ENCODE peak calls at places on chromosomes 2 and 18, in six cellular contexts. One of them, this sample, is unnamed.
A peak's percentile ranks its signal among the peaks of the same experiment; 100 is the strongest.

GRCh38 chr2:66929632-66930385 is 467.3 kb upstream of the ETAA1 start:
- DNase-seq in globus pallidus: no peak
- DNase-seq in KG1: no peak
- DNase-seq in psoas muscle: peak; percentile 38
- DNase-seq in substantia nigra: peak; percentile 11
- DNase-seq in iPS-NIHi11: peak; percentile 22
- DNase-seq in this sample: no peak

GRCh38 chr18:46250084-46250811 is 146.1 kb downstream of the HAUS1 start:
- DNase-seq in globus pallidus: peak; percentile 43
- DNase-seq in KG1: peak; percentile 50
- DNase-seq in substantia nigra: no peak
- DNase-seq in psoas muscle: no peak
- DNase-seq in iPS-NIHi11: peak; percentile 42
- DNase-seq in this sample: no peak

GRCh38 chr2:97857553-97857952 is 138.2 kb downstream of the TMEM131 start:
- DNase-seq in psoas muscle: no peak
- DNase-seq in iPS-NIHi11: no peak
- DNase-seq in substantia nigra: no peak
- DNase-seq in globus pallidus: no peak
- DNase-seq in KG1: no peak
- DNase-seq in this sample: no peak

GRCh38 chr18:10481831-10482230 is 27.4 kb downstream of the APCDD1 start:
- DNase-seq in psoas muscle: no peak
- DNase-seq in substantia nigra: no peak
- DNase-seq in globus pallidus: no peak
- DNase-seq in iPS-NIHi11: peak; percentile 27
- DNase-seq in KG1: no peak
- DNase-seq in this sample: no peak

GRCh38 chr2:189580662-189581353 is at the start of gene SLC40A1:
- DNase-seq in globus pallidus: peak; percentile 57
- DNase-seq in KG1: no peak
- DNase-seq in psoas muscle: peak; percentile 92
- DNase-seq in iPS-NIHi11: peak; percentile 82
- DNase-seq in substantia nigra: peak; percentile 73
- DNase-seq in this sample: peak; percentile 59

GRCh38 chr2:62197017-62197586 is 1.2 kb downstream of the B3GNT2 start:
- DNase-seq in substantia nigra: no peak
- DNase-seq in KG1: no peak
- DNase-seq in psoas muscle: no peak
- DNase-seq in iPS-NIHi11: no peak
- DNase-seq in globus pallidus: peak; percentile 26
- DNase-seq in this sample: no peak

GRCh38 chr18:79572848-79573451 is 106.7 kb upstream of the CTDP1 start:
- DNase-seq in iPS-NIHi11: no peak
- DNase-seq in psoas muscle: peak; percentile 20
- DNase-seq in globus pallidus: no peak
- DNase-seq in substantia nigra: no peak
- DNase-seq in KG1: no peak
- DNase-seq in this sample: no peak

GRCh38 chr18:50590625-50591024 is 30.7 kb downstream of the MAPK4 start:
- DNase-seq in psoas muscle: no peak
- DNase-seq in KG1: no peak
- DNase-seq in iPS-NIHi11: no peak
- DNase-seq in globus pallidus: no peak
- DNase-seq in substantia nigra: no peak
- DNase-seq in this sample: no peak

GRCh38 chr2:164711246-164712138 is 90.2 kb upstream of the GRB14 start:
- DNase-seq in psoas muscle: no peak
- DNase-seq in globus pallidus: no peak
- DNase-seq in iPS-NIHi11: no peak
- DNase-seq in substantia nigra: no peak
- DNase-seq in KG1: no peak
- DNase-seq in this sample: no peak

GRCh38 chr2:20534913-20535801 is 88.3 kb downstream of the RHOB start:
- DNase-seq in KG1: no peak
- DNase-seq in psoas muscle: peak; percentile 88
- DNase-seq in substantia nigra: no peak
- DNase-seq in globus pallidus: no peak
- DNase-seq in iPS-NIHi11: no peak
- DNase-seq in this sample: no peak

GRCh38 chr2:156321243-156321904 is 11.1 kb downstream of the NR4A2 start:
- DNase-seq in KG1: no peak
- DNase-seq in substantia nigra: no peak
- DNase-seq in psoas muscle: peak; percentile 55
- DNase-seq in iPS-NIHi11: no peak
- DNase-seq in globus pallidus: no peak
- DNase-seq in this sample: no peak

GRCh38 chr2:100673691-100674485 is 111.1 kb downstream of the PDCL3 start:
- DNase-seq in globus pallidus: no peak
- DNase-seq in KG1: no peak
- DNase-seq in substantia nigra: no peak
- DNase-seq in iPS-NIHi11: no peak
- DNase-seq in psoas muscle: no peak
- DNase-seq in this sample: no peak

GRCh38 chr2:195543902-195544894 is 112.8 kb upstream of the SLC39A10 start:
- DNase-seq in KG1: no peak
- DNase-seq in substantia nigra: no peak
- DNase-seq in psoas muscle: no peak
- DNase-seq in globus pallidus: no peak
- DNase-seq in iPS-NIHi11: no peak
- DNase-seq in this sample: no peak

GRCh38 chr2:225122007-225122406 is 79.7 kb upstream of the DOCK10 start:
- DNase-seq in KG1: no peak
- DNase-seq in psoas muscle: no peak
- DNase-seq in substantia nigra: no peak
- DNase-seq in globus pallidus: no peak
- DNase-seq in iPS-NIHi11: no peak
- DNase-seq in this sample: no peak

GRCh38 chr18:54950221-54950620 is 9.0 kb downstream of the CCDC68 start:
- DNase-seq in iPS-NIHi11: no peak
- DNase-seq in substantia nigra: no peak
- DNase-seq in globus pallidus: no peak
- DNase-seq in psoas muscle: no peak
- DNase-seq in KG1: no peak
- DNase-seq in this sample: no peak

GRCh38 chr2:49248506-49248905 is 94.2 kb upstream of the FSHR start:
- DNase-seq in globus pallidus: no peak
- DNase-seq in KG1: no peak
- DNase-seq in iPS-NIHi11: no peak
- DNase-seq in psoas muscle: no peak
- DNase-seq in substantia nigra: no peak
- DNase-seq in this sample: no peak

GRCh38 chr2:80302001-80302464 is 2.5 kb downstream of the LRRTM1 start:
- DNase-seq in KG1: no peak
- DNase-seq in substantia nigra: no peak
- DNase-seq in psoas muscle: no peak
- DNase-seq in globus pallidus: no peak
- DNase-seq in iPS-NIHi11: peak; percentile 10
- DNase-seq in this sample: no peak

GRCh38 chr2:202408546-202409140 is 32.5 kb downstream of the BMPR2 start:
- DNase-seq in psoas muscle: no peak
- DNase-seq in iPS-NIHi11: no peak
- DNase-seq in substantia nigra: no peak
- DNase-seq in globus pallidus: no peak
- DNase-seq in KG1: no peak
- DNase-seq in this sample: no peak

GRCh38 chr2:174344716-174345472 is 10.1 kb downstream of the SP9 start:
- DNase-seq in globus pallidus: no peak
- DNase-seq in KG1: no peak
- DNase-seq in iPS-NIHi11: no peak
- DNase-seq in psoas muscle: no peak
- DNase-seq in substantia nigra: no peak
- DNase-seq in this sample: no peak

GRCh38 chr2:29561241-29562027 is 360.0 kb downstream of the ALK start:
- DNase-seq in KG1: no peak
- DNase-seq in globus pallidus: no peak
- DNase-seq in psoas muscle: no peak
- DNase-seq in iPS-NIHi11: no peak
- DNase-seq in substantia nigra: no peak
- DNase-seq in this sample: no peak

GRCh38 chr2:235638541-235639192 is 144.8 kb downstream of the AGAP1 start:
- DNase-seq in substantia nigra: peak; percentile 73
- DNase-seq in KG1: no peak
- DNase-seq in iPS-NIHi11: no peak
- DNase-seq in globus pallidus: peak; percentile 92
- DNase-seq in psoas muscle: peak; percentile 46
- DNase-seq in this sample: no peak

GRCh38 chr2:128797092-128797491 is 478.4 kb upstream of the HS6ST1 start:
- DNase-seq in globus pallidus: no peak
- DNase-seq in iPS-NIHi11: no peak
- DNase-seq in KG1: no peak
- DNase-seq in psoas muscle: no peak
- DNase-seq in substantia nigra: no peak
- DNase-seq in this sample: no peak

GRCh38 chr2:226838758-226839555 is 3.1 kb downstream of the RHBDD1 start:
- DNase-seq in KG1: no peak
- DNase-seq in globus pallidus: no peak
- DNase-seq in iPS-NIHi11: no peak
- DNase-seq in substantia nigra: no peak
- DNase-seq in psoas muscle: no peak
- DNase-seq in this sample: no peak

GRCh38 chr2:45780541-45781463 is 129.3 kb downstream of the PRKCE start:
- DNase-seq in psoas muscle: no peak
- DNase-seq in globus pallidus: no peak
- DNase-seq in substantia nigra: no peak
- DNase-seq in iPS-NIHi11: no peak
- DNase-seq in KG1: no peak
- DNase-seq in this sample: no peak

GRCh38 chr2:63842149-63843061 is 709 bp downstream of the UGP2 start:
- DNase-seq in globus pallidus: peak; percentile 50
- DNase-seq in iPS-NIHi11: no peak
- DNase-seq in KG1: peak; percentile 47
- DNase-seq in psoas muscle: peak; percentile 76
- DNase-seq in substantia nigra: no peak
- DNase-seq in this sample: no peak

GRCh38 chr2:177332041-177332991 is 60.3 kb upstream of the AGPS start:
- DNase-seq in globus pallidus: peak; percentile 87
- DNase-seq in substantia nigra: peak; percentile 12
- DNase-seq in iPS-NIHi11: peak; percentile 59
- DNase-seq in KG1: peak; percentile 39
- DNase-seq in psoas muscle: peak; percentile 54
- DNase-seq in this sample: peak; percentile 53

GRCh38 chr2:233430091-233430490 is 75.8 kb downstream of the DGKD start:
- DNase-seq in KG1: no peak
- DNase-seq in globus pallidus: no peak
- DNase-seq in iPS-NIHi11: no peak
- DNase-seq in substantia nigra: no peak
- DNase-seq in psoas muscle: no peak
- DNase-seq in this sample: no peak

GRCh38 chr18:11089931-11090715 is 59.2 kb downstream of the PIEZO2 start:
- DNase-seq in globus pallidus: no peak
- DNase-seq in substantia nigra: no peak
- DNase-seq in psoas muscle: no peak
- DNase-seq in KG1: peak; percentile 48
- DNase-seq in iPS-NIHi11: no peak
- DNase-seq in this sample: no peak

GRCh38 chr2:182636694-182637093 is 79.4 kb upstream of the DNAJC10 start:
- DNase-seq in KG1: no peak
- DNase-seq in iPS-NIHi11: no peak
- DNase-seq in substantia nigra: no peak
- DNase-seq in psoas muscle: no peak
- DNase-seq in globus pallidus: no peak
- DNase-seq in this sample: no peak

GRCh38 chr2:216519154-216519762 is 20.6 kb downstream of the RPL37A start:
- DNase-seq in globus pallidus: peak; percentile 76
- DNase-seq in iPS-NIHi11: peak; percentile 80
- DNase-seq in psoas muscle: no peak
- DNase-seq in substantia nigra: peak; percentile 7
- DNase-seq in KG1: peak; percentile 62
- DNase-seq in this sample: peak; percentile 64

GRCh38 chr2:176172748-176173586 is 15.5 kb upstream of the HOXD1 start:
- DNase-seq in iPS-NIHi11: no peak
- DNase-seq in KG1: no peak
- DNase-seq in globus pallidus: no peak
- DNase-seq in psoas muscle: no peak
- DNase-seq in substantia nigra: no peak
- DNase-seq in this sample: no peak

GRCh38 chr2:10032746-10033105 is 10.6 kb upstream of the KLF11 start:
- DNase-seq in KG1: no peak
- DNase-seq in substantia nigra: no peak
- DNase-seq in iPS-NIHi11: no peak
- DNase-seq in psoas muscle: peak; percentile 33
- DNase-seq in globus pallidus: no peak
- DNase-seq in this sample: no peak

GRCh38 chr2:23404426-23404825 is 19.4 kb downstream of the KLHL29 start:
- DNase-seq in substantia nigra: no peak
- DNase-seq in psoas muscle: no peak
- DNase-seq in iPS-NIHi11: peak; percentile 50
- DNase-seq in globus pallidus: peak; percentile 51
- DNase-seq in KG1: peak; percentile 37
- DNase-seq in this sample: no peak

GRCh38 chr2:33426666-33427231 is 49.7 kb upstream of the RASGRP3 start:
- DNase-seq in KG1: no peak
- DNase-seq in substantia nigra: no peak
- DNase-seq in iPS-NIHi11: no peak
- DNase-seq in globus pallidus: no peak
- DNase-seq in psoas muscle: no peak
- DNase-seq in this sample: no peak

This sample was measured in neural crest cell.